ENCODE peak calls at places on chromosomes 4 and X, in six cellular contexts. A, X, V, W, Y and Q are unnamed samples.

GRCh38 chr4:106201373-106201772 is 114.6 kb downstream of the TBCK start:
- DNase-seq in A (peak), X (no peak), V (peak), W (no peak), Y (no peak), Q (no peak)

GRCh38 chrX:2691543-2692220 is 587 bp downstream of the CD99 start:
- DNase-seq in A (no peak), X (peak), V (no peak), W (no peak), Y (no peak), Q (no peak)

GRCh38 chr4:7007944-7008343 is 35.2 kb upstream of the TADA2B start:
- DNase-seq in A (no peak), X (no peak), V (peak), W (no peak), Y (no peak), Q (no peak)

GRCh38 chr4:37243061-37243460 is 1.5 kb upstream of the NWD2 start:
- DNase-seq in A (no peak), X (no peak), V (no peak), W (no peak), Y (peak), Q (no peak)

GRCh38 chrX:118355225-118355920 is 9.5 kb downstream of the WDR44 start:
- DNase-seq in A (no peak), X (peak), V (no peak), W (no peak), Y (no peak), Q (no peak)

GRCh38 chr4:10119263-10119662 is 2.7 kb upstream of the WDR1 start:
- DNase-seq in A (no peak), X (no peak), V (no peak), W (no peak), Y (no peak), Q (no peak)

GRCh38 chrX:39331062-39331704 is 529.9 kb downstream of the MID1IP1 start:
- DNase-seq in A (no peak), X (no peak), V (no peak), W (peak), Y (no peak), Q (no peak)

GRCh38 chr4:118112647-118113046 is 78.4 kb downstream of the NDST3 start:
- DNase-seq in A (no peak), X (no peak), V (no peak), W (no peak), Y (no peak), Q (no peak)

GRCh38 chr4:86043755-86044592 is 315.9 kb downstream of the MAPK10 start:
- DNase-seq in A (peak), X (peak), V (peak), W (no peak), Y (no peak), Q (no peak)

GRCh38 chrX:8851487-8851886 is 50.3 kb upstream of the FAM9A start:
- DNase-seq in A (no peak), X (no peak), V (no peak), W (no peak), Y (no peak), Q (no peak)

GRCh38 chr4:81457921-81458520 is 13.7 kb downstream of the RASGEF1B start:
- DNase-seq in A (no peak), X (no peak), V (no peak), W (no peak), Y (no peak), Q (no peak)

GRCh38 chr4:153468587-153468986 is 2.4 kb downstream of the TMEM131L start:
- DNase-seq in A (peak), X (no peak), V (no peak), W (peak), Y (no peak), Q (no peak)

GRCh38 chrX:39613997-39614679 is 483.6 kb downstream of the BCOR start:
- DNase-seq in A (peak), X (no peak), V (no peak), W (peak), Y (peak), Q (no peak)

GRCh38 chr4:54676062-54676461 is 18.3 kb downstream of the KIT start:
- DNase-seq in A (no peak), X (no peak), V (no peak), W (no peak), Y (no peak), Q (no peak)

GRCh38 chr4:55553442-55553841 is 6.7 kb upstream of the CLOCK start:
- DNase-seq in A (no peak), X (no peak), V (peak), W (no peak), Y (peak), Q (no peak)

GRCh38 chrX:129825746-129826505 is 17.8 kb downstream of the ZDHHC9 start:
- DNase-seq in A (no peak), X (no peak), V (peak), W (no peak), Y (no peak), Q (no peak)

GRCh38 chrX:15761564-15762191 is 23.6 kb downstream of the CA5B start:
- DNase-seq in A (peak), X (peak), V (no peak), W (no peak), Y (no peak), Q (peak)

GRCh38 chr4:140653718-140654515 is 85.2 kb upstream of the UCP1 start:
- DNase-seq in A (peak), X (no peak), V (no peak), W (no peak), Y (peak), Q (no peak)

GRCh38 chrX:283115-283845 is 2.1 kb downstream of the PLCXD1 start:
- DNase-seq in A (peak), X (peak), V (no peak), W (peak), Y (peak), Q (peak)

GRCh38 chr4:40887690-40888089 is 137.9 kb downstream of the NSUN7 start:
- DNase-seq in A (no peak), X (no peak), V (no peak), W (no peak), Y (no peak), Q (no peak)

GRCh38 chr4:101790521-101791188 is at the start of gene BANK1:
- DNase-seq in A (peak), X (no peak), V (peak), W (peak), Y (peak), Q (no peak)

GRCh38 chr4:172983014-172983413 is 185.6 kb upstream of the GALNT7 start:
- DNase-seq in A (no peak), X (no peak), V (no peak), W (no peak), Y (no peak), Q (no peak)

GRCh38 chrX:135273162-135273561 is 21.3 kb downstream of the ETDA start:
- DNase-seq in A (no peak), X (no peak), V (no peak), W (no peak), Y (no peak), Q (no peak)

GRCh38 chr4:83043801-83044407 is 8.9 kb downstream of the COPS4 start:
- DNase-seq in A (no peak), X (no peak), V (no peak), W (no peak), Y (no peak), Q (no peak)

GRCh38 chrX:46929439-46930018 is 17.3 kb downstream of the JADE3 start:
- DNase-seq in A (no peak), X (no peak), V (no peak), W (no peak), Y (no peak), Q (no peak)

GRCh38 chrX:154991039-154991438 is 31.5 kb downstream of the F8 start:
- DNase-seq in A (no peak), X (no peak), V (no peak), W (peak), Y (no peak), Q (no peak)

GRCh38 chr4:113355550-113356371 is 306.3 kb downstream of the ANK2 start:
- DNase-seq in A (no peak), X (peak), V (no peak), W (peak), Y (no peak), Q (peak)

GRCh38 chr4:145909331-145909730 is 29.3 kb downstream of the ZNF827 start:
- DNase-seq in A (peak), X (peak), V (no peak), W (no peak), Y (peak), Q (no peak)

GRCh38 chrX:21166302-21166982 is 207.8 kb upstream of the CNKSR2 start:
- DNase-seq in A (no peak), X (no peak), V (peak), W (no peak), Y (no peak), Q (no peak)

GRCh38 chr4:33658971-33659370 is 2585.3 kb downstream of the ARAP2 start:
- DNase-seq in A (no peak), X (no peak), V (no peak), W (no peak), Y (no peak), Q (no peak)

GRCh38 chr4:53128959-53129358 is 236.9 kb downstream of the SCFD2 start:
- DNase-seq in A (no peak), X (no peak), V (no peak), W (no peak), Y (no peak), Q (no peak)

GRCh38 chr4:75723802-75724065 is 643 bp upstream of the USO1 start:
- DNase-seq in A (no peak), X (no peak), V (no peak), W (no peak), Y (no peak), Q (no peak)

GRCh38 chrX:75155830-75156525 is at the start of gene ABCB7:
- DNase-seq in A (peak), X (peak), V (peak), W (peak), Y (peak), Q (peak)

GRCh38 chr4:74475946-74476345 is 31.0 kb downstream of the AREG start:
- DNase-seq in A (no peak), X (no peak), V (no peak), W (no peak), Y (no peak), Q (no peak)

GRCh38 chr4:168485511-168485910 is 5.2 kb upstream of the DDX60L start:
- DNase-seq in A (no peak), X (no peak), V (no peak), W (no peak), Y (no peak), Q (no peak)

GRCh38 chr4:41541697-41542096 is 3.7 kb downstream of the LIMCH1 start:
- DNase-seq in A (no peak), X (no peak), V (no peak), W (no peak), Y (no peak), Q (no peak)

GRCh38 chr4:146495277-146495676 is 26.5 kb downstream of the SLC10A7 start:
- DNase-seq in A (no peak), X (no peak), V (peak), W (no peak), Y (no peak), Q (no peak)

GRCh38 chr4:23934915-23935314 is 45.1 kb upstream of the PPARGC1A start:
- DNase-seq in A (no peak), X (no peak), V (no peak), W (no peak), Y (no peak), Q (no peak)

DNA sequence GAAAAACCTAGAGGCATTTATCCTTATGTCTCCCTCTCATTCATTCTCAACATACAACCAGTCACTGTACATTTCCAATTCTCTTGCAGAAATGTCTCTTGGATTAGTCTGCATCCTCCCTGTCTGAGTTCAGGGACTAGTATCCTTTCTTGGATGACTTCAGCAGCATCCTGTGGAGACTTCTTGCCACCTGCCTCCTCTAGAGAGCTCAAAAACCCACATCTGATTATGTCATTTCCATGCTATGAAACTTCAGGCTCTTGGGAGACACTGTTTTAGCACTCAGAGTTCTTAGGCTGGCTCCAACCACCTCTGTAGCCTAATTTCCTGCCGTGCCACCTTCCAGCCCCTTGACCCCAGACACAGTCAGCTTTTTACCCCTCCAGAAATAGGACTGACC is 515.1 kb upstream of the DIPK2B start:
- DNase-seq in A (no peak), X (no peak), V (no peak), W (no peak), Y (no peak), Q (no peak)
- TF ChIP-seq GABPA in A (no peak), X (no peak), V (no peak), W (no peak), Y (no peak), Q (no peak)

DNA sequence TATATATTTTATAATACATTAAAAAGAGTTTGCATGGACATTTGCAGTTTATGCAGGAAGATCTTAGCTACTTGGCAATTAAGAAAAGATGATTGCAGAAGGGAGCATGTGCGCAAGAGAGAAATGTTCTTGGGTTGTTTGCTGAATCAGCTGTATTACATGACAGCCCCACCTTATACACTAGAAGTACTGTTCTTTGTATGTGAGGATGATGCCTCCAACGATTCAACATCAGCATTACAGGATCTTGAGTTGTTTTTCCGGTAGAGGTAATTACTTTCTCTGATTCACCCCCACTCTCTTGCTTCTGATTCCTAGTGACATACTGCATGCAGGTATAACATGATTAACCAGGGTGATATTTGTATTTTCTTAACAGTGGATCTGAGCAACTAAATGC is 140.8 kb downstream of the PCDH7 start:
- DNase-seq in A (no peak), X (no peak), V (no peak), W (no peak), Y (no peak), Q (no peak)
- TF ChIP-seq POLR2AphosphoS5 in A (no peak), X (no peak), V (no peak), W (no peak), Y (no peak), Q (no peak)

DNA sequence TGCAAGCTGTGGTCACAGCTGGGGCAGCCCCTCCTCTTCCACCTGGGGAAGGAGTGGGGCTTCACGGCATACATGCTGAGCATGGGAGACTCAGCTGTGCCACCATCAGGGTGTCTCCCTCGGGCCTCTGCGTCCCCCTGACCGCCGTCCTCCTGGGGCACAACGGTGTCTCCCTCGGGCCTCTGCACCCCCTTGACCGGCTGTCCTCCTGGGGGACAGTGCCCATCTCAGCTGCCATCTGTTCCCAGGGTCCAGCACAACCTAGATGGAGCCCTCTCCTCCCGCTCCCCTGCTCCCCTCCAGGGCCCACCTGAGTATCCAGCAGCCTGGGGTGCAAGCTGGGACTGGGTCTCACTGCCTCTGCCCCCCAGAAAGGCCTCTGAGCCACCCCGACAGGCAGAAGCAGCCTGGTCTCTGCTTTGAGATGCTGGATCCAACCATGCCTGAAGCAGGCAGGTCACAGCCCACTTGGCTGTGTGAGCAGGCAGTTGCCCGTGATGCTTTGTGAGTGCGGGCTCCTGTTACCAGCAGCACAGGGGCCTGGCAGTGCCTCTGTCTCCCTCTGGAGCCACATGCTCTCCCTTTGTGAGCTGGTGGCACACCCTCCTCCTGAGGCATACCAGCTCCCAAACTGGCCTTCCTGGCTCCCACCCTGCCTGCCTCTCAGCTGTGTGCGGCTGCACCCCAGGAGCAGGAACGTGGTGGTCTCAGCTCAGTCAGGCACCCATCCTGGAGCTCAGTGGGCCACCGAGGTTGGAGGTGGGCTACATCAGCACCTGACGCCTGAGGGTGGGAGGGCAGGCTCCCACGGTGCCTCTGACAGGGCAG is 85.6 kb upstream of the NKX1-1 start:
- DNase-seq in A (no peak), X (no peak), V (no peak), W (no peak), Y (no peak), Q (no peak)
- TF ChIP-seq GABPA in A (no peak), X (no peak), V (no peak), W (no peak), Y (no peak), Q (no peak)

GRCh38 chr4:182971702-182972101 is 54.5 kb upstream of the DCTD start:
- DNase-seq in A (no peak), X (peak), V (no peak), W (no peak), Y (no peak), Q (no peak)

GRCh38 chr4:182969651-182970279 is 52.6 kb upstream of the DCTD start:
- DNase-seq in A (no peak), X (peak), V (no peak), W (no peak), Y (no peak), Q (no peak)

GRCh38 chr4:182968917-182969650 is 51.9 kb upstream of the DCTD start:
- DNase-seq in A (no peak), X (peak), V (no peak), W (no peak), Y (no peak), Q (no peak)

DNA sequence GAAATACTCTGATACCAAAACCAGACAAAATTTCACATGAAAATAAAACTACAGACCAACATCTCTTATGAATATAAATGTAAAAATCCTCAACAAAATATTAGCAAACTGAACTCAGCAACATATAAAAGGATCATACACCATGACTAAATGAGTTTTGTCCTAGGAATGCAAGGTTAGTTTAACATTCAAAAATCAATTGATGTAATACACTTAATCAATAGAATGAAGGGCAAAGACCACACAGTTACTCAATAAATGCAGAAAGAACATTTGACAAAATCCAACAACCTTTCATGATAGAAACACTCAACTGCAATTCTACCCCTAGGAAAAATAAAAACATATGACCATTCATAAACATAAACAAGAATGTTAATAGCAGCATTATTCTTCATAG is 50.2 kb upstream of the DCTD start:
- DNase-seq in A (no peak), X (no peak), V (no peak), W (no peak), Y (no peak), Q (no peak)
- TF ChIP-seq POLR2AphosphoS5 in A (no peak), X (no peak), V (no peak), W (no peak), Y (no peak), Q (no peak)